ENCODE peak calls at places on chromosomes 2 and 18, in seven cellular contexts. R is fibroblast of lung, Y is K562, P is IMR-90, Q is GM23248, L is colonic mucosa, E is HepG2. H is an unnamed sample.

GRCh38 chr2:4018535-4018934 is 315.2 kb downstream of the DCDC2C start:
- DNase-seq in R (no peak), Y (no peak), P (no peak), Q (no peak), L (no peak), E (no peak), H (no peak)

GRCh38 chr18:12422936-12423335 is 15.2 kb downstream of the PRELID3A start:
- DNase-seq in R (no peak), Y (no peak), P (no peak), Q (no peak), L (no peak), E (peak; percentile 35), H (no peak)

GRCh38 chr2:220779918-220780317 is 792.2 kb downstream of the EPHA4 start:
- DNase-seq in R (peak; percentile 85), Y (no peak), P (peak; percentile 92), Q (peak; percentile 82), L (no peak), E (no peak), H (peak; percentile 5)

GRCh38 chr2:158825021-158825420 is 29.9 kb downstream of the DAPL1 start:
- DNase-seq in R (no peak), Y (no peak), P (no peak), Q (no peak), L (no peak), E (no peak), H (no peak)

GRCh38 chr18:35390956-35391695 is 14.0 kb upstream of the ZNF396 start:
- DNase-seq in R (no peak), Y (no peak), P (no peak), Q (peak; percentile 29), L (no peak), E (no peak), H (no peak)

GRCh38 chr2:241099246-241099645 is 2.8 kb downstream of the MTERF4 start:
- DNase-seq in R (no peak), Y (no peak), P (no peak), Q (no peak), L (no peak), E (no peak), H (no peak)

GRCh38 chr2:12718662-12719399 is 2.1 kb downstream of the TRIB2 start:
- DNase-seq in R (peak; percentile 33), Y (peak; percentile 17), P (no peak), Q (peak; percentile 55), L (no peak), E (no peak), H (no peak)

GRCh38 chr2:42142476-42143184 is 26.5 kb upstream of the EML4 start:
- DNase-seq in R (peak; percentile 47), Y (no peak), P (peak; percentile 50), Q (peak; percentile 42), L (no peak), E (peak; percentile 34), H (no peak)

GRCh38 chr2:132849118-132849517 is 179.1 kb upstream of the LYPD1 start:
- DNase-seq in R (peak; percentile 29), Y (no peak), P (peak; percentile 81), Q (peak; percentile 51), L (no peak), E (no peak), H (no peak)

GRCh38 chr2:152036611-152037469 is 62.0 kb downstream of the CACNB4 start:
- DNase-seq in R (peak; percentile 79), Y (peak; percentile 70), P (peak; percentile 71), Q (peak; percentile 79), L (peak; percentile 73), E (peak; percentile 73), H (peak; percentile 39)

GRCh38 chr2:161570424-161571050 is 53.7 kb upstream of the SLC4A10 start:
- DNase-seq in R (no peak), Y (no peak), P (no peak), Q (peak; percentile 42), L (no peak), E (peak; percentile 10), H (no peak)

GRCh38 chr18:44884446-44884845 is 203.8 kb downstream of the SETBP1 start:
- DNase-seq in R (no peak), Y (no peak), P (no peak), Q (peak; percentile 79), L (no peak), E (no peak), H (no peak)

GRCh38 chr2:128622916-128623620 is 304.4 kb upstream of the HS6ST1 start:
- DNase-seq in R (no peak), Y (no peak), P (peak; percentile 47), Q (peak; percentile 12), L (no peak), E (no peak), H (no peak)

GRCh38 chr2:207632575-207633492 is 7.6 kb upstream of the METTL21A start:
- DNase-seq in R (peak; percentile 76), Y (peak; percentile 13), P (peak; percentile 58), Q (peak; percentile 81), L (no peak), E (peak; percentile 69), H (no peak)

GRCh38 chr2:88765154-88765948 is 73.9 kb downstream of the RPIA start:
- DNase-seq in R (peak; percentile 6), Y (no peak), P (peak; percentile 4), Q (peak; percentile 61), L (peak; percentile 75), E (no peak), H (no peak)
- H3K9ac ChIP-seq in R (no peak overlapping the region), Y (no peak overlapping the region), P (no peak overlapping the region), Q (no peak overlapping the region), L (no peak overlapping the region), E (no peak overlapping the region), H (peak overlapping the region; percentile 73)

GRCh38 chr18:829432-829831 is 17.4 kb upstream of the YES1 start:
- DNase-seq in R (no peak), Y (no peak), P (no peak), Q (no peak), L (no peak), E (no peak), H (no peak)

GRCh38 chr18:827093-827677 is 15.1 kb upstream of the YES1 start:
- DNase-seq in R (no peak), Y (no peak), P (no peak), Q (no peak), L (no peak), E (no peak), H (no peak)

GRCh38 chr18:832085-832681 is 20.1 kb upstream of the YES1 start:
- DNase-seq in R (no peak), Y (peak; percentile 80), P (no peak), Q (no peak), L (peak; percentile 77), E (peak; percentile 91), H (no peak)

GRCh38 chr18:833197-833596 is 21.2 kb upstream of the YES1 start:
- DNase-seq in R (no peak), Y (no peak), P (no peak), Q (no peak), L (no peak), E (no peak), H (no peak)

GRCh38 chr18:830315-830901 is 18.4 kb upstream of the YES1 start:
- DNase-seq in R (peak; percentile 39), Y (peak; percentile 55), P (peak; percentile 67), Q (peak; percentile 73), L (no peak), E (no peak), H (peak; percentile 87)
- H3K4me3 ChIP-seq in R (no peak overlapping the region), Y (peak overlapping the region; percentile 41), P (no peak overlapping the region), Q (peak overlapping the region; percentile 36), L (no peak overlapping the region), E (no peak overlapping the region), H (peak overlapping the region; percentile 77)

DNA sequence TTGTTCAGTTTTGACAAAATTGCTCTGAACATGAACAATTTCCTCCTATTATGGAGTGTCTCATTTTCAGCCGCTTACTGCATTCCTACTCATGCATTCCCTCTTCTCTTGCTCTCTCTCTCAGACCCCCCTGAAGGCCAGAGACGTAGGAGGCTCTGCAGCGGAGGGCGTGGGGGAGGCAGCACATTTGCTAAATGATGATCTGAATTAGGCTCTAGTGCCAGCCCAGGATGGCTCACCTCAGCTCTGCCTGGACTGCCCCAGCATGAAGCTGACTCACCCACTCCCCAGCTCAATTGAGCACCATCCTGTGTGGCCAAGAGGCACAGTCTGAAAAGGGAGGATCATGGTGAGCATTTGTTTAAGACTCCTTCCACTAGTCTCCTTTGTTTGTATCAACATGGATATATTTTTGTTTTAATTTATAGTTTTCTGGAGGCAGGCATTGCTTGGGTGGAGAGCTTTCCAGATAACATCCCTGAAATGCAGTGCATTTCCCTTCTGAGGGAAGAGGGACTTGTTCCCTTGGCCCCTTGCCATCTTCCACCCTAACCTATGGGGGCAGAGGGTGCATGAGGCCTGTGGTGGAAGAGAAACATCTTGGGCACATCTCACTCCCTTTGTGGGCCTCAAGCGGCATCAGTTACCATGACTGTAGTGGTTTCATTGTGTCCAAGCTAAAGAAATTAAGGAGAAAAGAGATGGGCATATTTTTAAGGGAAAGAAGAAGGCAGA is 5.5 kb upstream of the RPL37A start:
- DNase-seq in R (peak; percentile 31), Y (no peak), P (peak; percentile 82), Q (peak; percentile 96), L (no peak), E (no peak), H (no peak)
- H3K9ac ChIP-seq in R (no peak overlapping the region), Y (no peak overlapping the region), P (no peak overlapping the region), Q (peak overlapping the region; percentile 32), L (no peak overlapping the region), E (no peak overlapping the region), H (no peak overlapping the region)

DNA sequence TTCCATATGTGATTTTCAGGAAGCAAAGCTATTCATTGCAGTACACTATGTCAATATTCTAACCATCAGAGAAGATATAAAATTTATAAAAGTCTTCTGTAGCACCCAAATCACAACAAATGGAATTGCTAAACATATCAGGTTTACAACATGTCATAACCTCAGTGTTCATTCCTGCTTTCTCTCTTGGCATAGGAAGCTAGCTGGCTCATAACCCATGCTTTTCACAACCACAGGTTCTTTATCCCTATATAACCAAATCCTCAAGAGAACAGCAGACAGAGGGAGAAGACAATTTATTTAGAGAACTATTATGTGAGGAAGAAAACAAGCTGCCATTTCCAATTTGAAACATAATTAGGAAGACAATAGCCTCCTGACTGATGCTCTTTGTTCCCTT is 997.0 kb upstream of the ACVR2A start:
- DNase-seq in R (peak; percentile 30), Y (no peak), P (no peak), Q (no peak), L (no peak), E (no peak), H (no peak)
- H3K4me3 ChIP-seq in R (no peak overlapping the region), Y (no peak overlapping the region), P (no peak overlapping the region), Q (no peak overlapping the region), L (no peak overlapping the region), E (no peak overlapping the region), H (no peak overlapping the region)

DNA sequence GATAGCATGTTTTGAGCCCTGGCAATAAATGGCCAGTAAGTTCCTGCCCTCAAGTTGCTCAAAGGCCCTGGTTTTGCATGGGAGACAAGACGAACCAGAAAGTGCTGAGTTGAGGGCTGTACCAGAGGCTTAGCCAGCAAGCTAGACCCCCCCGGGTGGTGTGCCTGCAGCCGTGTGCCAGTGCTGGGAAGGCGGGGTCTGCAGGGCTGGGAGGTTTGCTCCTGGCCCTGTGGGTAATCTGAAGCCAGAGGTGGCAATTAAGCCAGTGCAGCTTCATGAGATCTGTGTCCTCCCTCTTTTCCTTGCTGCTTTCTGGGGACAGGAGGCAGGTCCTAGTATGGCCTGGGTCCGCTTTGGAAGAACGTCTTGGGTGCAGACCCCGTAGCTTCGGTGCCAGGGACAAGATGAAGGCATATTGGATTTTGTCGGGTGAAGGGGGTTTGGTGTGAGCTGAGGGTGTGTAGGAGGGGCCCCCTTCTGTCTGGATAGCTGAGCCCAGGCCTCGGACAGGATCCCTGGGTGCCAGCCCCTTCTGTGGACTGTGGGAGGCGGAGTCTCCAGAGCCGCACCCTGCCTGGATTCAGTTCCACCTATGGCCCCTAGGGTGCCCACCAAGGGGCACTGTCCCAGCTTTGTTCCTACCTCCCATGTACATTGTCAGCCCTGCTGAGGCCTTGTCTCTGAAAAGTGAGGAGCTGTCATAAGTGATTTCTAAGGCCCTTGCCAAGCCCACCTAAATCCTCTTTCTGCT is 15.6 kb downstream of the ATOH8 start:
- DNase-seq in R (no peak), Y (peak; percentile 59), P (no peak), Q (peak; percentile 54), L (no peak), E (peak; percentile 75), H (no peak)
- H3K9ac ChIP-seq in R (no peak overlapping the region), Y (no peak overlapping the region), P (no peak overlapping the region), Q (no peak overlapping the region), L (no peak overlapping the region), E (no peak overlapping the region), H (no peak overlapping the region)

H was measured in SK-N-MC.